ENCODE peak calls at places on chromosomes 3 and 15, in seven cellular contexts. Y is upper lobe of right lung, L is H9, B is HCT116, I is heart left ventricle, F is adrenal gland, Z is WERI-Rb-1. K is an unnamed sample.

GRCh38 chr3:85781806-85782205 is 823.0 kb downstream of the CADM2 start:
- DNase-seq in I (no peak), Z (no peak), F (no peak), B (no peak), Y (no peak), L (no peak), K (no peak)

GRCh38 chr15:77493324-77493907 is 72.7 kb downstream of the HMG20A start:
- DNase-seq in B (no peak), Y (no peak), I (no peak), L (no peak), F (no peak), Z (no peak), K (no peak)

GRCh38 chr15:58873267-58873666 is 60.2 kb downstream of the SLTM start:
- DNase-seq in Z (no peak), L (no peak), Y (no peak), F (no peak), I (no peak), B (no peak), K (no peak)

GRCh38 chr15:101056366-101057334 is 137.5 kb downstream of the LRRK1 start:
- DNase-seq in Z (no peak), B (no peak), F (peak; percentile 42), Y (peak; percentile 57), L (no peak), I (no peak), K (peak; percentile 26)

GRCh38 chr3:55751730-55752129 is 264.6 kb upstream of the WNT5A start:
- DNase-seq in Z (no peak), Y (no peak), L (no peak), B (no peak), F (no peak), I (no peak), K (no peak)

GRCh38 chr15:25719101-25719985 is 143.8 kb downstream of the ATP10A start:
- DNase-seq in I (no peak), F (no peak), Y (peak; percentile 40), Z (no peak), L (no peak), B (no peak), K (no peak)

GRCh38 chr3:101229681-101230080 is 90.7 kb downstream of the IMPG2 start:
- DNase-seq in F (no peak), B (no peak), L (no peak), Y (no peak), I (no peak), Z (no peak), K (peak; percentile 21)

GRCh38 chr15:69412274-69412673 is 1.9 kb upstream of the KIF23 start:
- DNase-seq in B (no peak), Y (no peak), I (no peak), F (no peak), Z (no peak), L (no peak), K (no peak)

GRCh38 chr15:40054746-40055575 is 16.0 kb upstream of the SRP14 start:
- DNase-seq in F (peak; percentile 53), Z (no peak), L (no peak), B (no peak), I (no peak), Y (no peak), K (no peak)

GRCh38 chr3:45509038-45509767 is 85.3 kb upstream of the LIMD1 start:
- DNase-seq in L (peak; percentile 49), Y (no peak), Z (peak; percentile 7), I (no peak), F (no peak), B (peak; percentile 48), K (peak; percentile 49)

GRCh38 chr15:88918738-88919137 is 5.6 kb upstream of the MFGE8 start:
- DNase-seq in B (peak; percentile 90), L (no peak), Z (no peak), I (peak; percentile 82), Y (no peak), F (no peak), K (peak; percentile 98)

GRCh38 chr3:88991496-88991895 is 115.9 kb upstream of the EPHA3 start:
- DNase-seq in B (no peak), I (no peak), L (no peak), Y (no peak), F (no peak), Z (no peak), K (no peak)

GRCh38 chr3:74390121-74390870 is 224.2 kb downstream of the CNTN3 start:
- DNase-seq in Z (peak; percentile 55), Y (no peak), B (no peak), L (no peak), I (no peak), F (no peak), K (no peak)

GRCh38 chr3:8458711-8459110 is 42.9 kb upstream of the LMCD1 start:
- DNase-seq in Y (no peak), B (no peak), Z (no peak), F (no peak), I (no peak), L (no peak), K (peak; percentile 68)

GRCh38 chr3:113754486-113755159 is 7.8 kb downstream of the ATP6V1A start:
- DNase-seq in Y (no peak), B (no peak), Z (no peak), I (no peak), L (no peak), F (no peak), K (no peak)

GRCh38 chr15:48963524-48964113 is at the start of gene SHC4:
- DNase-seq in B (no peak), L (peak; percentile 78), I (peak; percentile 72), F (peak; percentile 80), Y (peak; percentile 67), Z (no peak), K (peak; percentile 87)

GRCh38 chr15:40536501-40536900 is 28.3 kb downstream of the CCDC32 start:
- DNase-seq in Y (no peak), I (no peak), B (no peak), F (peak; percentile 53), L (no peak), Z (no peak), K (peak; percentile 68)

GRCh38 chr3:141242035-141242721 is 10.6 kb downstream of the PXYLP1 start:
- DNase-seq in I (peak; percentile 48), L (no peak), Z (peak; percentile 39), Y (no peak), F (no peak), B (no peak), K (no peak)

GRCh38 chr3:33578325-33579180 is 138.3 kb upstream of the UBP1 start:
- DNase-seq in I (no peak), L (no peak), B (no peak), F (no peak), Y (no peak), Z (no peak), K (no peak)

GRCh38 chr3:124429129-124429815 is 301.0 kb upstream of the UMPS start:
- DNase-seq in F (no peak), Y (no peak), B (peak; percentile 8), I (no peak), Z (no peak), L (no peak), K (peak; percentile 7)

GRCh38 chr3:170632780-170633179 is 46.9 kb upstream of the SLC7A14 start:
- DNase-seq in F (no peak), L (no peak), B (no peak), Y (no peak), I (no peak), Z (no peak), K (no peak)

GRCh38 chr3:32791833-32792232 is 26.0 kb upstream of the TRIM71 start:
- DNase-seq in Y (no peak), L (no peak), Z (no peak), F (no peak), I (no peak), B (no peak), K (no peak)

GRCh38 chr15:96418146-96418545 is 87.6 kb downstream of the NR2F2 start:
- DNase-seq in I (no peak), F (no peak), Z (no peak), Y (no peak), B (no peak), L (no peak), K (no peak)

GRCh38 chr3:161875483-161875882 is 378.9 kb downstream of the OTOL1 start:
- DNase-seq in F (no peak), B (no peak), I (no peak), L (no peak), Y (no peak), Z (no peak), K (no peak)

GRCh38 chr3:161884830-161885229 is 388.2 kb downstream of the OTOL1 start:
- DNase-seq in L (no peak), B (no peak), I (no peak), Z (no peak), Y (no peak), F (no peak), K (no peak)

GRCh38 chr3:161879470-161879869 is 382.9 kb downstream of the OTOL1 start:
- DNase-seq in L (no peak), I (no peak), F (no peak), Z (no peak), B (no peak), Y (no peak), K (no peak)
- H3K27ac ChIP-seq in L (no peak overlapping the region), I (no peak overlapping the region), F (no peak overlapping the region), Z (no peak overlapping the region), B (no peak overlapping the region), Y (no peak overlapping the region), K (no peak overlapping the region)

DNA sequence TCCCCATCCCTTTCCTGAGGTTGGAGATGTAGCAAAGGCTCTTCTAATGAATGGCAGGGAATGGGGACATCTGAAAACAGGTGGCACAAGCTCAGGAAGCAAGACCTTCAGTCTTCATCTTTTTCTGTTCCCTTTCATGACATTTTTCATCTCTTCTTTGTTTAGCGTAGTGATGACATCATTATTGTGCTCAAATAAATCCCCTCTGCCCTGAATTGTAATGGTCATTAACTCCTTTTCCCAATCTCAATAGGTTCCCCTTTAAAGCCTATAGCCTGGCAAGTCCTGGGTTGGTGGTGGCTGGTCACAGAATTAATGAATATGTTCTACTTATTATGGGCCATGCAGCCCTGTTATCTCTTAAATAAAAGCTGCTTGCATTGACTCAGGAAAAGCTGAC is 21.4 kb downstream of the TF start:
- DNase-seq in I (no peak), B (no peak), Y (no peak), L (no peak), Z (no peak), F (no peak), K (no peak)
- TF ChIP-seq CTCF in I (no peak), B (no peak), Y (no peak), L (no peak), Z (no peak), F (no peak), K (no peak)

DNA sequence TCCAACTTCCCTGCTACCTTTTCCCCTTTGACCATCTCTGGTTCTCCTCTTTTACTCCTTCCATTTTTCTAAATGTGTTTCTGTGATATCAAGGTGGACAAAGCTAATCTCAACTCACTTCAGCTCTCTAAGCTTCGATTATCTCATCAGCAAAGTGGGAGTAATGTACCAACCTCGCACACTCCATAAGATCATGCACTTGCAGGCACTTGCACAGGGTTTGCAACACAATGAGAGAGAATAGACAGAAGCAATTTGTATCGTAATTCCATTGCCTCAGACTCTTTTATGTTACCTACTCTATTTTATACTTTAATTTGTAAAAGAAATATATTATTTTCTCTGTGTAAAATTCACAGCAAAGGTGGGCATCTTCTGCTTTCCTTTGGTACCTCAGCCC is 7.0 kb upstream of the POLQ start:
- DNase-seq in Z (no peak), L (no peak), B (no peak), Y (no peak), I (no peak), F (no peak), K (no peak)
- H3K27ac ChIP-seq in Z (no peak overlapping the region), L (no peak overlapping the region), B (no peak overlapping the region), Y (no peak overlapping the region), I (no peak overlapping the region), F (no peak overlapping the region), K (no peak overlapping the region)

DNA sequence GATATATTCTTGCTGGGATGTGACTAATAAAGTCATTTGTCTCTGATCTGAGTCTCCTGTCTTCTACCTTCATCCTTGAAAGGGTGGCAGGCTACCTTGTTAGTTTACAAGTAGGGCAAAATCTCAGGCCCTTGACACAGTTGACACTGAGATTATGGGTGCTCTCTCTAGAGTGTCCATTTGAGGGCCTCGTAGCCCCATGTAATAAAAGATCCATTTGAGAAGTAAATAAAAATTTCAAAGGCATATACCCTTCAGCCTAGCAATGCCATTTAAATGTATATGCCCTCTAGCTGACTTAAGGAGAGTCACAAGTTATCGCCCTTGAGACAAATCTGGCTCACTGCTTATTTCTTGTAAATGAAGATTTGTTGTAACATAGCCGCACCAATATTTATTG is 98.6 kb downstream of the TCF12 start:
- DNase-seq in L (no peak), Y (no peak), I (no peak), F (no peak), B (no peak), Z (no peak), K (peak; percentile 42)
- TF ChIP-seq CTCF in L (peak; percentile 52), Y (no peak), I (peak; percentile 29), F (no peak), B (peak; percentile 16), Z (peak; percentile 42), K (peak; percentile 16)